ENCODE peak calls at places on chromosomes 13 and 19, in nine cellular contexts. One of them, this sample, is unnamed.

GRCh38 chr19:7293795-7294570 is at the start of gene INSR:
- DNase-seq in thoracic aorta: peak
- DNase-seq in coronary artery: peak
- DNase-seq in endodermal cell: peak
- DNase-seq in foreskin keratinocyte: peak
- DNase-seq in cardiac muscle cell: peak
- DNase-seq in heart right ventricle: peak
- DNase-seq in adrenal gland: peak
- DNase-seq in CD8-positive, alpha-beta T cell: peak
- DNase-seq in this sample: peak

GRCh38 chr13:34678154-34678553 is 263.9 kb upstream of the NBEA start:
- DNase-seq in thoracic aorta: no peak
- DNase-seq in coronary artery: no peak
- DNase-seq in endodermal cell: no peak
- DNase-seq in foreskin keratinocyte: peak
- DNase-seq in cardiac muscle cell: peak
- DNase-seq in heart right ventricle: no peak
- DNase-seq in adrenal gland: no peak
- DNase-seq in CD8-positive, alpha-beta T cell: no peak
- DNase-seq in this sample: no peak

GRCh38 chr19:48737360-48737998 is 2.9 kb downstream of the RASIP1 start:
- DNase-seq in thoracic aorta: no peak
- DNase-seq in coronary artery: no peak
- DNase-seq in endodermal cell: peak
- DNase-seq in foreskin keratinocyte: no peak
- DNase-seq in cardiac muscle cell: peak
- DNase-seq in heart right ventricle: no peak
- DNase-seq in adrenal gland: peak
- DNase-seq in CD8-positive, alpha-beta T cell: no peak
- DNase-seq in this sample: no peak

GRCh38 chr13:77457989-77458388 is 77.5 kb upstream of the SCEL start:
- DNase-seq in thoracic aorta: no peak
- DNase-seq in coronary artery: no peak
- DNase-seq in endodermal cell: no peak
- DNase-seq in foreskin keratinocyte: no peak
- DNase-seq in cardiac muscle cell: no peak
- DNase-seq in heart right ventricle: no peak
- DNase-seq in adrenal gland: no peak
- DNase-seq in CD8-positive, alpha-beta T cell: no peak
- DNase-seq in this sample: no peak

GRCh38 chr19:28020631-28021315 is 1192.2 kb downstream of the UQCRFS1 start:
- DNase-seq in thoracic aorta: no peak
- DNase-seq in coronary artery: no peak
- DNase-seq in endodermal cell: peak
- DNase-seq in foreskin keratinocyte: no peak
- DNase-seq in cardiac muscle cell: no peak
- DNase-seq in heart right ventricle: no peak
- DNase-seq in adrenal gland: no peak
- DNase-seq in CD8-positive, alpha-beta T cell: no peak
- DNase-seq in this sample: no peak

GRCh38 chr19:23286477-23286876 is 36.3 kb upstream of the ZNF724 start:
- DNase-seq in thoracic aorta: no peak
- DNase-seq in coronary artery: no peak
- DNase-seq in endodermal cell: peak
- DNase-seq in foreskin keratinocyte: no peak
- DNase-seq in cardiac muscle cell: no peak
- DNase-seq in heart right ventricle: no peak
- DNase-seq in adrenal gland: no peak
- DNase-seq in CD8-positive, alpha-beta T cell: no peak
- DNase-seq in this sample: no peak

GRCh38 chr19:34128558-34129250 is 43.6 kb upstream of the LSM14A start:
- DNase-seq in thoracic aorta: no peak
- DNase-seq in coronary artery: no peak
- DNase-seq in endodermal cell: no peak
- DNase-seq in foreskin keratinocyte: no peak
- DNase-seq in cardiac muscle cell: no peak
- DNase-seq in heart right ventricle: no peak
- DNase-seq in adrenal gland: no peak
- DNase-seq in CD8-positive, alpha-beta T cell: no peak
- DNase-seq in this sample: no peak

GRCh38 chr13:77519808-77520207 is 15.7 kb upstream of the SCEL start:
- DNase-seq in thoracic aorta: no peak
- DNase-seq in coronary artery: no peak
- DNase-seq in endodermal cell: no peak
- DNase-seq in foreskin keratinocyte: no peak
- DNase-seq in cardiac muscle cell: no peak
- DNase-seq in heart right ventricle: no peak
- DNase-seq in adrenal gland: no peak
- DNase-seq in CD8-positive, alpha-beta T cell: no peak
- DNase-seq in this sample: no peak

GRCh38 chr13:33119886-33120543 is 103.8 kb downstream of the KL start:
- DNase-seq in thoracic aorta: no peak
- DNase-seq in coronary artery: no peak
- DNase-seq in endodermal cell: no peak
- DNase-seq in foreskin keratinocyte: peak
- DNase-seq in cardiac muscle cell: no peak
- DNase-seq in heart right ventricle: no peak
- DNase-seq in adrenal gland: no peak
- DNase-seq in CD8-positive, alpha-beta T cell: no peak
- DNase-seq in this sample: no peak

GRCh38 chr13:76832258-76832988 is 53.8 kb downstream of the KCTD12 start:
- DNase-seq in thoracic aorta: no peak
- DNase-seq in coronary artery: no peak
- DNase-seq in endodermal cell: no peak
- DNase-seq in foreskin keratinocyte: no peak
- DNase-seq in cardiac muscle cell: no peak
- DNase-seq in heart right ventricle: no peak
- DNase-seq in adrenal gland: no peak
- DNase-seq in CD8-positive, alpha-beta T cell: no peak
- DNase-seq in this sample: no peak

GRCh38 chr13:50153888-50154287 is 138.6 kb downstream of the KCNRG start:
- DNase-seq in thoracic aorta: no peak
- DNase-seq in coronary artery: no peak
- DNase-seq in endodermal cell: no peak
- DNase-seq in foreskin keratinocyte: no peak
- DNase-seq in cardiac muscle cell: no peak
- DNase-seq in heart right ventricle: no peak
- DNase-seq in adrenal gland: no peak
- DNase-seq in CD8-positive, alpha-beta T cell: no peak
- DNase-seq in this sample: no peak

GRCh38 chr13:36891752-36892151 is 28.3 kb downstream of the SMAD9 start:
- DNase-seq in thoracic aorta: no peak
- DNase-seq in coronary artery: no peak
- DNase-seq in endodermal cell: no peak
- DNase-seq in foreskin keratinocyte: no peak
- DNase-seq in cardiac muscle cell: no peak
- DNase-seq in heart right ventricle: no peak
- DNase-seq in adrenal gland: no peak
- DNase-seq in CD8-positive, alpha-beta T cell: no peak
- DNase-seq in this sample: no peak

GRCh38 chr13:59458908-59459579 is 704.7 kb downstream of the DIAPH3 start:
- DNase-seq in thoracic aorta: no peak
- DNase-seq in coronary artery: no peak
- DNase-seq in endodermal cell: no peak
- DNase-seq in foreskin keratinocyte: no peak
- DNase-seq in cardiac muscle cell: peak
- DNase-seq in heart right ventricle: peak
- DNase-seq in adrenal gland: peak
- DNase-seq in CD8-positive, alpha-beta T cell: no peak
- DNase-seq in this sample: no peak

GRCh38 chr19:53980553-53981407 is 10.7 kb upstream of the CACNG6 start:
- DNase-seq in thoracic aorta: no peak
- DNase-seq in coronary artery: no peak
- DNase-seq in endodermal cell: peak
- DNase-seq in foreskin keratinocyte: no peak
- DNase-seq in cardiac muscle cell: peak
- DNase-seq in heart right ventricle: no peak
- DNase-seq in adrenal gland: no peak
- DNase-seq in CD8-positive, alpha-beta T cell: no peak
- DNase-seq in this sample: no peak

GRCh38 chr19:799076-799881 is 2.0 kb downstream of the PTBP1 start:
- DNase-seq in thoracic aorta: no peak
- DNase-seq in coronary artery: no peak
- DNase-seq in endodermal cell: peak
- DNase-seq in foreskin keratinocyte: peak
- DNase-seq in cardiac muscle cell: peak
- DNase-seq in heart right ventricle: no peak
- DNase-seq in adrenal gland: peak
- DNase-seq in CD8-positive, alpha-beta T cell: no peak
- DNase-seq in this sample: no peak

GRCh38 chr13:41179593-41180250 is 14.6 kb downstream of the KBTBD7 start:
- DNase-seq in thoracic aorta: no peak
- DNase-seq in coronary artery: no peak
- DNase-seq in endodermal cell: no peak
- DNase-seq in foreskin keratinocyte: peak
- DNase-seq in cardiac muscle cell: peak
- DNase-seq in heart right ventricle: no peak
- DNase-seq in adrenal gland: no peak
- DNase-seq in CD8-positive, alpha-beta T cell: no peak
- DNase-seq in this sample: no peak

GRCh38 chr19:17679526-17680234 is 8.5 kb downstream of the UNC13A start:
- DNase-seq in thoracic aorta: no peak
- DNase-seq in coronary artery: no peak
- DNase-seq in endodermal cell: peak
- DNase-seq in foreskin keratinocyte: no peak
- DNase-seq in cardiac muscle cell: no peak
- DNase-seq in heart right ventricle: no peak
- DNase-seq in adrenal gland: no peak
- DNase-seq in CD8-positive, alpha-beta T cell: no peak
- DNase-seq in this sample: no peak

GRCh38 chr19:17678836-17679235 is 9.3 kb downstream of the UNC13A start:
- DNase-seq in thoracic aorta: no peak
- DNase-seq in coronary artery: no peak
- DNase-seq in endodermal cell: no peak
- DNase-seq in foreskin keratinocyte: no peak
- DNase-seq in cardiac muscle cell: no peak
- DNase-seq in heart right ventricle: no peak
- DNase-seq in adrenal gland: no peak
- DNase-seq in CD8-positive, alpha-beta T cell: no peak
- DNase-seq in this sample: no peak

GRCh38 chr19:17673937-17674799 is 14.0 kb downstream of the UNC13A start:
- DNase-seq in thoracic aorta: no peak
- DNase-seq in coronary artery: no peak
- DNase-seq in endodermal cell: no peak
- DNase-seq in foreskin keratinocyte: no peak
- DNase-seq in cardiac muscle cell: no peak
- DNase-seq in heart right ventricle: no peak
- DNase-seq in adrenal gland: no peak
- DNase-seq in CD8-positive, alpha-beta T cell: no peak
- DNase-seq in this sample: no peak

GRCh38 chr19:17676295-17676694 is 11.9 kb downstream of the UNC13A start:
- DNase-seq in thoracic aorta: no peak
- DNase-seq in coronary artery: no peak
- DNase-seq in endodermal cell: no peak
- DNase-seq in foreskin keratinocyte: no peak
- DNase-seq in cardiac muscle cell: no peak
- DNase-seq in heart right ventricle: no peak
- DNase-seq in adrenal gland: no peak
- DNase-seq in CD8-positive, alpha-beta T cell: no peak
- DNase-seq in this sample: no peak

GRCh38 chr19:17677002-17677401 is 11.2 kb downstream of the UNC13A start:
- DNase-seq in thoracic aorta: no peak
- DNase-seq in coronary artery: no peak
- DNase-seq in endodermal cell: no peak
- DNase-seq in foreskin keratinocyte: no peak
- DNase-seq in cardiac muscle cell: no peak
- DNase-seq in heart right ventricle: no peak
- DNase-seq in adrenal gland: no peak
- DNase-seq in CD8-positive, alpha-beta T cell: no peak
- DNase-seq in this sample: no peak
- TF ChIP-seq CTCF in thoracic aorta: no peak
- TF ChIP-seq CTCF in coronary artery: no peak
- TF ChIP-seq CTCF in endodermal cell: peak
- TF ChIP-seq CTCF in foreskin keratinocyte: peak
- TF ChIP-seq CTCF in cardiac muscle cell: peak
- TF ChIP-seq CTCF in heart right ventricle: peak
- TF ChIP-seq CTCF in adrenal gland: no peak
- TF ChIP-seq CTCF in CD8-positive, alpha-beta T cell: no peak
- TF ChIP-seq CTCF in this sample: peak

GRCh38 chr13:48731957-48732569 is 78.3 kb downstream of the CYSLTR2 start:
- DNase-seq in thoracic aorta: no peak
- DNase-seq in coronary artery: no peak
- DNase-seq in endodermal cell: peak
- DNase-seq in foreskin keratinocyte: no peak
- DNase-seq in cardiac muscle cell: peak
- DNase-seq in heart right ventricle: peak
- DNase-seq in adrenal gland: peak
- DNase-seq in CD8-positive, alpha-beta T cell: peak
- DNase-seq in this sample: peak
- TF ChIP-seq CTCF in thoracic aorta: no peak
- TF ChIP-seq CTCF in coronary artery: no peak
- TF ChIP-seq CTCF in endodermal cell: peak
- TF ChIP-seq CTCF in foreskin keratinocyte: peak
- TF ChIP-seq CTCF in cardiac muscle cell: peak
- TF ChIP-seq CTCF in heart right ventricle: peak
- TF ChIP-seq CTCF in adrenal gland: peak
- TF ChIP-seq CTCF in CD8-positive, alpha-beta T cell: peak
- TF ChIP-seq CTCF in this sample: peak

DNA sequence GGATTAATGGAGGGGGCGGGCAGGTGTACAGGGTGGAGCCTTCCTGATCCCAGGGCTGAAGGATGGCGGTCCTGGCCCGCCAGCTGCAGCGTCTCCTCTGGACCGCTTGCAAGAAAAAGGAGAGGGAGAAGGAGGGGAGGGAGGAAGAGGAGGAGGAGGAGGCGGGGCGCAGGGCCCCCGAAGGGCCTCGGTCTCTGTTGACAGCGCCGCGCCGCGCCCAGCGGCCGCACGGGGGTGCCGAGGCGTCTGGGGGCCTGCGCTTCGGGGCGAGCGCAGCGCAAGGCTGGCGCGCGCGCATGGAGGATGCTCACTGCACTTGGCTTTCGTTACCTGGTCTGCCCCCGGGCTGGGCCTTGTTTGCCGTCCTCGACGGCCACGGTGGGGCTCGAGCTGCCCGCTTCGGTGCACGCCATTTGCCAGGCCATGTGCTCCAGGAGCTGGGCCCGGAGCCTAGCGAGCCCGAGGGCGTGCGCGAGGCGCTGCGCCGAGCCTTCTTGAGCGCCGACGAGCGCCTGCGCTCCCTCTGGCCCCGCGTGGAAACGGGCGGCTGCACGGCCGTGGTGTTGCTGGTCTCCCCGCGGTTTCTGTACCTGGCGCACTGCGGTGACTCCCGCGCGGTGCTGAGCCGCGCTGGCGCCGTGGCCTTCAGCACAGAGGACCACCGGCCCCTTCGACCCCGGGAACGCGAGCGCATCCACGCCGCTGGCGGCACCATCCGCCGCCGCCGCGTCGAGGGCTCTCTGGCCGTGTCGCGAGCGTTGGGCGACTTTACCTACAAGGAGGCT is at the start of gene PPM1N:
- DNase-seq in thoracic aorta: no peak
- DNase-seq in coronary artery: no peak
- DNase-seq in endodermal cell: peak
- DNase-seq in foreskin keratinocyte: no peak
- DNase-seq in cardiac muscle cell: peak
- DNase-seq in heart right ventricle: no peak
- DNase-seq in adrenal gland: no peak
- DNase-seq in CD8-positive, alpha-beta T cell: peak
- DNase-seq in this sample: no peak
- TF ChIP-seq CTCF in thoracic aorta: no peak
- TF ChIP-seq CTCF in coronary artery: no peak
- TF ChIP-seq CTCF in endodermal cell: peak
- TF ChIP-seq CTCF in foreskin keratinocyte: peak
- TF ChIP-seq CTCF in cardiac muscle cell: peak
- TF ChIP-seq CTCF in heart right ventricle: peak
- TF ChIP-seq CTCF in adrenal gland: peak
- TF ChIP-seq CTCF in CD8-positive, alpha-beta T cell: peak
- TF ChIP-seq CTCF in this sample: peak

GRCh38 chr13:99258210-99258860 is at the start of gene GPR18:
- DNase-seq in thoracic aorta: no peak
- DNase-seq in coronary artery: no peak
- DNase-seq in endodermal cell: no peak
- DNase-seq in foreskin keratinocyte: no peak
- DNase-seq in cardiac muscle cell: no peak
- DNase-seq in heart right ventricle: no peak
- DNase-seq in adrenal gland: no peak
- DNase-seq in CD8-positive, alpha-beta T cell: no peak
- DNase-seq in this sample: no peak
- TF ChIP-seq CTCF in thoracic aorta: no peak
- TF ChIP-seq CTCF in coronary artery: no peak
- TF ChIP-seq CTCF in endodermal cell: no peak
- TF ChIP-seq CTCF in foreskin keratinocyte: no peak
- TF ChIP-seq CTCF in cardiac muscle cell: no peak
- TF ChIP-seq CTCF in heart right ventricle: no peak
- TF ChIP-seq CTCF in adrenal gland: no peak
- TF ChIP-seq CTCF in CD8-positive, alpha-beta T cell: no peak
- TF ChIP-seq CTCF in this sample: no peak

This sample was measured in GM12864.